ENCODE peak calls at places on chromosomes 13 and 19, in five cellular contexts. X is heart left ventricle, C is HCT116, D is mucosa of descending colon, R is tibial artery. K is an unnamed sample.

GRCh38 chr13:45564108-45564507 is 51.4 kb downstream of the ERICH6B start:
- DNase-seq in D (no peak), R (no peak), C (no peak), X (no peak), K (no peak)

GRCh38 chr13:41004875-41005693 is 14.0 kb downstream of the ELF1 start:
- DNase-seq in D (no peak), C (no peak), X (no peak), R (no peak), K (no peak)

GRCh38 chr13:39888865-39889810 is 233.7 kb downstream of the COG6 start:
- DNase-seq in R (no peak), C (no peak), D (no peak), X (no peak), K (no peak)

GRCh38 chr13:97881556-97881955 is 71.9 kb upstream of the IPO5 start:
- DNase-seq in R (no peak), X (no peak), D (no peak), C (no peak), K (no peak)

GRCh38 chr19:16203256-16204004 is 5.7 kb downstream of the AP1M1 start:
- DNase-seq in D (no peak), C (no peak), X (peak; percentile 40), R (peak; percentile 55), K (peak; percentile 61)

GRCh38 chr13:20740021-20740420 is 33.7 kb downstream of the EEF1AKMT1 start:
- DNase-seq in C (no peak), X (no peak), D (no peak), R (no peak), K (no peak)

GRCh38 chr13:58495668-58496067 is 864.1 kb downstream of the PCDH17 start:
- DNase-seq in D (no peak), C (no peak), R (no peak), X (no peak), K (no peak)

GRCh38 chr19:49210108-49210900 is 52.7 kb downstream of the TRPM4 start:
- DNase-seq in R (no peak), D (peak; percentile 56), C (no peak), X (no peak), K (no peak)

GRCh38 chr19:44737238-44738160 is 11.0 kb upstream of the BCL3 start:
- DNase-seq in C (no peak), D (no peak), R (no peak), X (no peak), K (no peak)

GRCh38 chr19:1069009-1069779 is 2.2 kb downstream of the ARHGAP45 start:
- DNase-seq in D (peak; percentile 81), C (no peak), X (peak; percentile 87), R (peak; percentile 82), K (peak; percentile 83)

GRCh38 chr19:33535176-33535575 is 13.6 kb upstream of the PEPD start:
- DNase-seq in C (no peak), D (no peak), X (no peak), R (no peak), K (no peak)

GRCh38 chr13:113064534-113065405 is 40.8 kb upstream of the F7 start:
- DNase-seq in C (peak; percentile 56), R (no peak), X (peak; percentile 52), D (no peak), K (peak; percentile 74)

GRCh38 chr19:43809762-43810696 is 7.8 kb upstream of the LYPD5 start:
- DNase-seq in D (no peak), X (no peak), C (peak; percentile 63), R (no peak), K (no peak)

GRCh38 chr19:6587093-6587820 is 3.7 kb downstream of the CD70 start:
- DNase-seq in D (peak; percentile 39), X (no peak), C (no peak), R (no peak), K (no peak)

GRCh38 chr13:47503468-47503867 is 497.6 kb downstream of the SUCLA2 start:
- DNase-seq in X (no peak), R (no peak), C (no peak), D (no peak), K (no peak)

GRCh38 chr19:46431824-46432223 is 3.1 kb upstream of the PNMA8C start:
- DNase-seq in X (no peak), D (no peak), C (no peak), R (no peak), K (peak; percentile 61)

GRCh38 chr19:44685877-44686276 is 13.1 kb upstream of the CEACAM16 start:
- DNase-seq in C (no peak), X (no peak), D (no peak), R (no peak), K (no peak)

GRCh38 chr13:50094615-50095293 is 79.5 kb downstream of the KCNRG start:
- DNase-seq in D (no peak), R (no peak), C (no peak), X (no peak), K (no peak)

GRCh38 chr13:35838356-35838755 is 292.8 kb downstream of the DCLK1 start:
- DNase-seq in X (no peak), D (no peak), R (no peak), C (peak; percentile 3), K (no peak)

GRCh38 chr19:52343548-52343947 is 7.5 kb downstream of the ZNF610 start:
- DNase-seq in X (no peak), R (peak; percentile 65), C (peak; percentile 23), D (peak; percentile 24), K (no peak)

GRCh38 chr19:49073514-49074378 is 1.2 kb upstream of the KCNA7 start:
- DNase-seq in X (no peak), D (no peak), R (no peak), C (peak; percentile 45), K (no peak)

GRCh38 chr13:112943309-112944125 is 25.5 kb upstream of the MCF2L start:
- DNase-seq in X (peak; percentile 79), C (no peak), D (peak; percentile 70), R (no peak), K (peak; percentile 85)

GRCh38 chr19:47124937-47125668 is 5.5 kb upstream of the SAE1 start:
- DNase-seq in R (no peak), C (peak; percentile 85), D (no peak), X (no peak), K (no peak)

GRCh38 chr19:11018179-11018578 is 57.3 kb downstream of the SMARCA4 start:
- DNase-seq in D (peak; percentile 56), X (no peak), R (peak; percentile 60), C (no peak), K (no peak)

DNA sequence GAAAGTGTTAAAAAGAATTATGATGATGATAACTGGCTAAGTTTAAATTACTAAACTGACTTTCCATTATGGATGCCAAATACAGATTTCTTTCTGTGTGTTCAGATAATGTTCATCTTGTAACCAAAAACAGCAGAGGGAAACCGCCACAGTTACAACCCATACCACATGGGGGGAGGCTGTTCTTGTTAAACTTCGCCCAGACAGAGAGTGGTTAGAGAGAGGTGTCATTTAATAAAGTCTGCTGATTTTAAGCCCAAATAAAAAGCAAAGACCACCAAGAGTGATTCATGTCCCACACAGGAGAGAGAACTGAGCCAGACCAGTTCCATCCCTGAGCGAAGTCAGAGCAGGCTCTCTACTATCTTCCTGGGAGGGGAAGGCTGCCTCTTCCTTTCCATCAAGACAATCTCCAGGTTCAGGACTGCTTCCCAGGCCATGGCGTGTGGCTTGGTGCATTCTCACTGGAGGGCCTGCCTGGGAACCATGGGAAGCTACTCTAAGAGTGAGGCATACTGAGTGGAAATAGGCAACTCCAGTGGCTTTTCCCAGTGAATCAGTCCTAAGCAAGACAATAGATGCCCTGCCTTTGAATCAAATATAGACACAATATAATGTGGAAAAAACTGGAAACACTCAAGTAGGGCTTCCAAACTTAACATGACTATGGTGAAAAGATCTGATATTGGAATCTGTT is 18.2 kb downstream of the EFNB2 start:
- DNase-seq in R (no peak), X (no peak), D (no peak), C (no peak), K (no peak)
- H3K4me1 ChIP-seq in R (no peaks in the 10 kb centered on the region), X (no peaks in the 10 kb centered on the region), D (peaks cover 4% of the 10 kb centered on the region), C (peaks cover 32% of the 10 kb centered on the region), K (peaks cover 6% of the 10 kb centered on the region)

GRCh38 chr19:58558623-58559274 is 338 bp upstream of the UBE2M start:
- DNase-seq in D (peak; percentile 100), R (peak; percentile 99), C (peak; percentile 98), X (peak; percentile 100), K (peak; percentile 99)
- H3K4me1 ChIP-seq in D (peaks cover 49% of the 10 kb centered on the region), R (peaks cover 71% of the 10 kb centered on the region), C (peaks cover 49% of the 10 kb centered on the region), X (peaks cover 59% of the 10 kb centered on the region), K (no peaks in the 10 kb centered on the region)

DNA sequence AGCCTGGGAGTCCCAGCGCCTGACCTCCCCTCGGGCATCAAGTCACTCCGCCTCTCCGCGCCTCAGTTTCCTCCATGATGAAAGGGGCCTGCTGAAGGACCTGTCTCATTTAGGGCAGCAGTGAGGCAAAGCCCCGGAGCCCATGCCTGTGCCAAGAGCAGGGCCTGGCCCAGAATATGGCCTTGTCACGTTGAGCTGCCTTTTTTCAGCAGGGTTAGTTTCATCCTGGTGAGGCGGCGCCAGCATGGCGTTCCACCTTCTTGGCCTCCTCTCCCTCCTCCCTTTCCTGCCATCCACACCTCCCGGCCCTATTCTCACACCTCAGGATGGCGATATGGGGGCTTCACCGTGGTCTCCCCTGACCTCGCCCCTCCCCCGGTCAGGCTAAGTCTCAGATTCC is 30.2 kb downstream of the PAK4 start:
- DNase-seq in R (no peak), X (no peak), D (no peak), C (no peak), K (no peak)
- H3K4me1 ChIP-seq in R (peaks cover 31% of the 10 kb centered on the region), X (no peaks in the 10 kb centered on the region), D (peaks cover 25% of the 10 kb centered on the region), C (peaks cover 50% of the 10 kb centered on the region), K (no peaks in the 10 kb centered on the region)

GRCh38 chr19:18104793-18105131 is 7.2 kb downstream of the MAST3 start:
- DNase-seq in R (no peak), D (no peak), C (no peak), X (no peak), K (no peak)
- H3K4me1 ChIP-seq in R (peaks cover 49% of the 10 kb centered on the region), D (peaks cover 21% of the 10 kb centered on the region), C (peaks cover 22% of the 10 kb centered on the region), X (peaks cover 1% of the 10 kb centered on the region), K (no peaks in the 10 kb centered on the region)